ENCODE peak calls at places on chromosomes 11 and 22, in eight cellular contexts. O, S, F, Q, L, J, C and R are unnamed samples.

GRCh38 chr22:49688516-49689254 is 139.0 kb downstream of the BRD1 start:
- DNase-seq in C (no peak), L (no peak), O (no peak), J (no peak), F (no peak), S (no peak), Q (no peak), R (no peak)

GRCh38 chr22:48892571-48893287 is 934.9 kb downstream of the BRD1 start:
- DNase-seq in C (no peak), O (no peak), S (no peak), L (no peak), J (no peak), Q (no peak), F (no peak), R (no peak)

GRCh38 chr11:27013741-27014415 is 20.0 kb downstream of the FIBIN start:
- DNase-seq in J (no peak), S (peak), O (no peak), C (peak), Q (peak), F (no peak), L (peak), R (peak)

GRCh38 chr11:104736503-104736902 is 161.8 kb downstream of the CASP12 start:
- DNase-seq in Q (no peak), J (no peak), L (no peak), F (no peak), S (no peak), C (no peak), O (no peak), R (no peak)

GRCh38 chr11:13970986-13971385 is 8.5 kb downstream of the SPON1 start:
- DNase-seq in L (peak), J (peak), F (no peak), C (no peak), O (no peak), Q (no peak), S (peak), R (peak)

GRCh38 chr22:44632823-44633478 is 69.1 kb upstream of the PRR5 start:
- DNase-seq in F (no peak), Q (no peak), O (no peak), S (no peak), J (no peak), L (peak), C (no peak), R (no peak)

GRCh38 chr11:2566223-2567025 is 121.6 kb downstream of the KCNQ1 start:
- DNase-seq in F (peak), C (no peak), Q (no peak), J (peak), L (no peak), S (peak), O (no peak), R (no peak)

GRCh38 chr11:70713988-70714665 is 315.8 kb downstream of the CTTN start:
- DNase-seq in C (no peak), S (no peak), L (no peak), Q (no peak), F (no peak), O (no peak), J (no peak), R (no peak)

GRCh38 chr11:936199-936598 is 10.5 kb downstream of the AP2A2 start:
- DNase-seq in O (no peak), C (no peak), L (no peak), Q (no peak), J (no peak), F (no peak), S (no peak), R (no peak)

GRCh38 chr11:16776716-16777115 is 38.3 kb downstream of the C11orf58 start:
- DNase-seq in C (peak), Q (no peak), S (peak), J (no peak), F (no peak), L (peak), O (no peak), R (peak)

GRCh38 chr11:96554236-96554635 is 164.4 kb downstream of the JRKL start:
- DNase-seq in L (no peak), C (no peak), Q (no peak), O (no peak), S (no peak), J (no peak), F (no peak), R (no peak)

GRCh38 chr11:11578542-11578941 is 43.3 kb downstream of the GALNT18 start:
- DNase-seq in J (no peak), O (no peak), Q (no peak), S (no peak), C (no peak), F (no peak), L (no peak), R (no peak)

GRCh38 chr22:35971418-35972119 is 57.1 kb downstream of the RBFOX2 start:
- DNase-seq in F (no peak), J (no peak), O (no peak), S (peak), Q (peak), C (peak), L (peak), R (peak)

GRCh38 chr11:10892250-10892649 is 34.4 kb upstream of the ZBED5 start:
- DNase-seq in Q (no peak), C (no peak), S (no peak), J (no peak), L (no peak), F (no peak), O (no peak), R (no peak)

GRCh38 chr11:122803306-122803705 is 35.0 kb upstream of the CRTAM start:
- DNase-seq in J (no peak), C (no peak), Q (peak), O (no peak), F (no peak), L (peak), S (peak), R (peak)

GRCh38 chr22:25125693-25126357 is 73.8 kb upstream of the CRYBB3 start:
- DNase-seq in L (no peak), S (no peak), J (no peak), F (no peak), Q (no peak), O (no peak), C (no peak), R (no peak)

GRCh38 chr11:123549901-123550619 is 104.4 kb downstream of the SCN3B start:
- DNase-seq in O (no peak), J (no peak), C (no peak), S (peak), F (no peak), Q (no peak), L (no peak), R (peak)

GRCh38 chr11:24312464-24313238 is 184.2 kb upstream of the LUZP2 start:
- DNase-seq in O (no peak), L (peak), Q (peak), S (no peak), C (no peak), J (no peak), F (no peak), R (peak)

GRCh38 chr11:77418155-77418980 is 55.5 kb downstream of the PAK1 start:
- DNase-seq in O (no peak), S (no peak), J (no peak), C (no peak), F (no peak), L (no peak), Q (no peak), R (no peak)

GRCh38 chr11:45850446-45850845 is 3.2 kb downstream of the CRY2 start:
- DNase-seq in C (no peak), Q (peak), O (no peak), J (no peak), F (no peak), S (peak), L (peak), R (peak)

GRCh38 chr11:71323876-71324526 is 71.6 kb upstream of the SHANK2 start:
- DNase-seq in Q (no peak), C (no peak), L (no peak), J (no peak), S (no peak), F (no peak), O (no peak), R (peak)

GRCh38 chr11:11344045-11344444 is 9.0 kb downstream of the CSNK2A3 start:
- DNase-seq in O (no peak), J (no peak), C (no peak), Q (no peak), F (no peak), S (no peak), L (no peak), R (no peak)

GRCh38 chr11:35011389-35011788 is 95.0 kb downstream of the PDHX start:
- DNase-seq in C (no peak), J (no peak), L (peak), S (peak), Q (no peak), O (no peak), F (no peak), R (peak)

GRCh38 chr11:10931761-10932700 is 74.2 kb upstream of the ZBED5 start:
- DNase-seq in F (peak), L (no peak), C (no peak), O (no peak), Q (no peak), J (peak), S (no peak), R (no peak)

GRCh38 chr11:121614661-121615240 is 162.0 kb upstream of the SORL1-AS1 start:
- DNase-seq in F (no peak), C (no peak), O (no peak), J (no peak), L (no peak), S (no peak), Q (no peak), R (no peak)

GRCh38 chr11:122862091-122862490 is 20.5 kb upstream of the JHY start:
- DNase-seq in J (no peak), Q (no peak), O (no peak), C (no peak), L (no peak), S (no peak), F (no peak), R (no peak)

GRCh38 chr11:11740081-11740702 is 101.6 kb upstream of the USP47 start:
- DNase-seq in L (no peak), S (no peak), Q (no peak), O (no peak), C (no peak), F (no peak), J (no peak), R (no peak)

GRCh38 chr11:2308713-2309112 is 6.9 kb downstream of the TSPAN32 start:
- DNase-seq in F (no peak), J (no peak), S (no peak), C (no peak), O (no peak), L (no peak), Q (no peak), R (no peak)

GRCh38 chr11:73652046-73652730 is 5.8 kb downstream of the PLEKHB1 start:
- DNase-seq in F (no peak), S (no peak), Q (no peak), L (no peak), J (peak), O (no peak), C (no peak), R (no peak)

GRCh38 chr11:123719452-123719851 is 22.0 kb downstream of the ZNF202 start:
- DNase-seq in J (no peak), F (no peak), Q (peak), S (peak), O (no peak), C (no peak), L (peak), R (peak)

GRCh38 chr11:104694259-104695070 is 203.8 kb downstream of the CASP12 start:
- DNase-seq in C (peak), L (no peak), J (no peak), S (peak), Q (peak), F (no peak), O (no peak), R (peak)

GRCh38 chr11:86495341-86495740 is 120.7 kb downstream of the CCDC81 start:
- DNase-seq in Q (no peak), J (no peak), S (no peak), C (peak), O (no peak), F (no peak), L (no peak), R (no peak)
- H3K4me3 ChIP-seq in Q (no peak), J (no peak), S (no peak), C (no peak), O (no peak), F (no peak), L (no peak), R (no peak)

GRCh38 chr22:19719488-19720021 is 3.8 kb upstream of the GP1BB start:
- DNase-seq in Q (no peak), J (no peak), S (no peak), C (no peak), O (no peak), F (no peak), L (no peak), R (no peak)
- H3K4me3 ChIP-seq in Q (no peak), J (no peak), S (no peak), C (no peak), O (no peak), F (peak), L (no peak), R (peak)

GRCh38 chr11:117799634-117800033 is 2.6 kb upstream of the DSCAML1 start:
- DNase-seq in S (no peak), F (no peak), J (no peak), C (no peak), L (no peak), O (no peak), Q (no peak), R (no peak)

GRCh38 chr11:117795726-117796455 is 1.1 kb downstream of the DSCAML1 start:
- DNase-seq in O (no peak), S (no peak), Q (no peak), J (no peak), F (no peak), C (no peak), L (no peak), R (no peak)

GRCh38 chr11:117794772-117795629 is 2.0 kb downstream of the DSCAML1 start:
- DNase-seq in F (no peak), Q (no peak), C (no peak), L (no peak), S (no peak), J (no peak), O (no peak), R (no peak)

GRCh38 chr11:117794144-117794543 is 2.9 kb downstream of the DSCAML1 start:
- DNase-seq in J (no peak), S (no peak), O (no peak), L (no peak), C (no peak), F (no peak), Q (no peak), R (no peak)

DNA sequence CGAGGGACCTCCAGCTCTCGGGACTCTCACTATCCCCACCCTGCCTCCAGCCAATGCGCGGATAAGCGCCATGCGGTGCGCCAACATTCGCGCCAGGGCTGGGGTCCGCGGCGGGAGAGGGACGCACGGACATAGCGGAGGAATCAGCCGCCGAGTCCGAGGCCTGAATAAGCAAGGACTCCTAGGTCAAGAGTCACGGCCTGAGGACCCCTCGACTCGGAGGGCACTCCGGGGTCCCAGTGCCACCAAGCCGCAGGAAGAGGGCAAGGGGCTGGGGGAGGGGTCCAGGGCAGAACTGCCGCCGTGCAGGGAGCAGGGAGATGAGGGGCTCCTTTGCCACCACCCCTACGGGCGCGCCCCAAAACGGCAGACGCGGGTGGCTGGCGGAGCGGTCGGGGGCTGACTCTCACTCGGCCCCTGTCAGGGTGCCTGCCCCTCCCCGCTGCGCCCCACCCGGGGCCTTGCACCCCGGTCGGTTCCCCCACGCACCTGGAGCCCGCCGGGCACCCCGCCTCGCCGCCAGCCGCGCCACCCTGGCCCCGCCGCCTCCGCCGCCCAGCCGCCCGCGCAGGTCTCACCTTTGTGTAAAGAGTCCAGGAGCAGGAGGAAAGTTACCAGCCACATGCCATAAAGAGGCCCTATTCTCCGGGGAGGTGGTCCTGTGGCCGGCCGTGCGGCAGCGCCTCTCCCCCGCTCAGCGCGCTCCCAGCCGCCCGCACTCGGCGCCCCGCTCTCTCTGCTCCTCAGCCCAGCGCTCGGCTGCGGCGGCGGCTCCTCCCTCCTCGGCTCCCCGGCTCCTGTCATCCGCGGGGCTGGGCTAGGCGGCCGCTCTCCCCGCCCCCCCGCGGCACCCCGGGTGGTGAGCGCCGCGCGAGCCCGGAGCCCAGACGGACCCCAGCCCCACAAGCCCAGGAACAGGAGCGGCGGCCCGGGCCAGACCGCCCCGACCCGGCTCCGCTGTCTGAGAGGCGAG is at the start of gene DSCAML1:
- DNase-seq in C (no peak), F (no peak), J (no peak), L (no peak), Q (no peak), O (no peak), S (no peak), R (peak)
- H3K4me3 ChIP-seq in C (no peak), F (peak), J (peak), L (peak), Q (no peak), O (peak), S (no peak), R (no peak)

DNA sequence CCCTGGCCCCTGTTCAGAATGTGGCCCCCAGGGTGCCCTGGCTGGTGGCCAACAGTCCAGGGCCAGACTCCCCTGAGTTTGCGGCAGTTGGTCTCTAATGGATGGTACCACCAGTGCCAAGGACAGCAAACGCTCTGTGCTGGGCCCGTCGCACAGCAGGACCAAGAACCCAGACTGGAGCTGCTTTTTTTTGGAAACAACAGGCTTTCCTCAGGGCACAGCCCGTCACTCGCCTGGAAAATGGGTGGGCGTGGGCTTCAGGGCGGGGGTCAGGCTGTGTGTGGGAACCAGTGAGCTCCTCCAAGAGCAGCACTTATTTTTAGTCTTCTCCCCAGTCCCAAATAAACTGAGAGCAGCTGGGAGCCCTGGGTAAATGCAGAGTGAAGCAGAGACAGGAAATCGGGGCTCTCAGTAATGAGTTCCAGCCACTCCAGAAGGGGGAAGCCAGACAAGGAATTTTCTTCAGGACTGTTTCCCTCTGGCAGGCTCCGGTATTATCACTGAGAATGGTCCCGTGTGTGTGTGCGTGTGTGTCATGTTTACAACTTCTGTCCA is 62.9 kb downstream of the PPFIBP2 start:
- DNase-seq in J (peak), C (no peak), L (peak), Q (peak), S (peak), F (no peak), O (no peak), R (peak)
- H3K4me3 ChIP-seq in J (peak), C (no peak), L (peak), Q (peak), S (peak), F (peak), O (no peak), R (peak)

GRCh38 chr11:65558002-65558784 is at the start of gene LTBP3:
- DNase-seq in Q (peak), O (no peak), L (peak), J (peak), C (no peak), F (peak), S (peak), R (peak)
- H3K4me3 ChIP-seq in Q (peak), O (peak), L (peak), J (peak), C (peak), F (peak), S (peak), R (peak)

GRCh38 chr11:69156218-69156639 is 494 bp downstream of the SMIM38 start:
- DNase-seq in L (no peak), C (no peak), J (no peak), F (no peak), S (no peak), Q (no peak), O (no peak), R (no peak)
- H3K4me3 ChIP-seq in L (no peak), C (no peak), J (no peak), F (no peak), S (no peak), Q (no peak), O (no peak), R (no peak)